ENCODE peak calls at places on chromosomes 16 and 17, in six cellular contexts. J is IMR-90, Y is mesenchymal stem cell, K is H9, A is trophoblast cell, M is H1. I is an unnamed sample. For H3K9me3, the result is how much of the 10 kb centered on the place peaks cover.

GRCh38 chr17:39604911-39605491 is 2.7 kb downstream of the NEUROD2 start:
- DNase-seq in Y (no peak), J (no peak), A (no peak), M (peak), K (peak), I (no peak)

GRCh38 chr17:8851600-8851999 is 15.9 kb downstream of the PIK3R6 start:
- DNase-seq in Y (no peak), M (no peak), A (no peak), J (no peak), K (peak), I (no peak)

GRCh38 chr16:30351586-30352419 is 3.3 kb downstream of the CD2BP2 start:
- DNase-seq in K (no peak), A (no peak), Y (no peak), J (peak), M (no peak), I (no peak)

GRCh38 chr17:77437017-77437416 is 296.2 kb downstream of the SEC14L1 start:
- DNase-seq in Y (peak), A (no peak), M (no peak), J (peak), K (no peak), I (no peak)

GRCh38 chr16:5412721-5413120 is 315.1 kb upstream of the EEF2KMT start:
- DNase-seq in A (no peak), M (peak), K (peak), Y (no peak), J (no peak), I (no peak)

GRCh38 chr16:6496996-6497395 is 835.6 kb upstream of the RBFOX1 start:
- DNase-seq in M (no peak), J (no peak), A (no peak), K (no peak), Y (no peak), I (no peak)

GRCh38 chr17:17215575-17215974 is 9.4 kb upstream of the PLD6 start:
- DNase-seq in J (no peak), Y (no peak), K (no peak), M (no peak), A (no peak), I (no peak)

GRCh38 chr17:49226771-49227435 is 3.7 kb downstream of the PHOSPHO1 start:
- DNase-seq in J (no peak), Y (no peak), K (no peak), M (no peak), A (no peak), I (no peak)

GRCh38 chr17:8941980-8942617 is 23.4 kb downstream of the PIK3R5 start:
- DNase-seq in J (no peak), M (no peak), K (peak), A (no peak), Y (no peak), I (no peak)

GRCh38 chr17:28916302-28916934 is 13.5 kb upstream of the DHRS13 start:
- DNase-seq in J (peak), M (no peak), A (peak), K (no peak), Y (peak), I (no peak)

GRCh38 chr17:2883544-2884203 is 87.4 kb downstream of the RAP1GAP2 start:
- DNase-seq in M (no peak), Y (peak), A (no peak), J (peak), K (no peak), I (no peak)

GRCh38 chr16:87207509-87207908 is 109.7 kb downstream of the C16orf95 start:
- DNase-seq in M (no peak), Y (peak), J (peak), K (no peak), A (no peak), I (no peak)

GRCh38 chr16:67179421-67180080 is 4.2 kb downstream of the MATCAP1 start:
- DNase-seq in M (no peak), Y (no peak), A (no peak), J (no peak), K (peak), I (no peak)

GRCh38 chr17:31510273-31511175 is 119.0 kb downstream of the RAB11FIP4 start:
- DNase-seq in M (no peak), J (peak), Y (no peak), A (no peak), K (no peak), I (no peak)

GRCh38 chr17:35241520-35241919 is 1.4 kb upstream of the SLFN5 start:
- DNase-seq in J (no peak), M (no peak), K (peak), A (no peak), Y (no peak), I (no peak)

GRCh38 chr17:3639981-3640596 is 3.5 kb downstream of the CTNS start:
- DNase-seq in K (no peak), J (peak), Y (no peak), M (no peak), A (no peak), I (no peak)

GRCh38 chr16:11224894-11225676 is 30.9 kb downstream of the SOCS1 start:
- DNase-seq in J (peak), Y (peak), M (no peak), A (no peak), K (no peak), I (no peak)

GRCh38 chr16:64121473-64121872 is 1000.4 kb downstream of the CDH11 start:
- DNase-seq in J (peak), K (no peak), Y (peak), M (no peak), A (no peak), I (no peak)

GRCh38 chr17:11555530-11555929 is 42.7 kb upstream of the DNAH9 start:
- DNase-seq in K (no peak), A (no peak), M (no peak), Y (no peak), J (no peak), I (no peak)

GRCh38 chr16:12211870-12212690 is 235.5 kb downstream of the SNX29 start:
- DNase-seq in K (no peak), A (no peak), M (no peak), Y (no peak), J (no peak), I (no peak)

GRCh38 chr17:66405836-66406679 is 103.6 kb downstream of the PRKCA start:
- DNase-seq in J (no peak), K (no peak), A (no peak), M (no peak), Y (no peak), I (no peak)

GRCh38 chr17:66403846-66404597 is 101.6 kb downstream of the PRKCA start:
- DNase-seq in Y (peak), J (peak), K (no peak), M (no peak), A (no peak), I (no peak)

GRCh38 chr17:50918933-50919296 is 52.8 kb upstream of the TOB1 start:
- DNase-seq in K (no peak), J (peak), Y (peak), M (no peak), A (no peak), I (no peak)

GRCh38 chr16:1632638-1632970 is 20.4 kb downstream of the CRAMP1 start:
- DNase-seq in J (no peak), Y (no peak), K (no peak), A (no peak), M (no peak), I (no peak)

GRCh38 chr17:74454197-74455024 is 12.0 kb upstream of the CD300A start:
- DNase-seq in J (peak), A (peak), K (peak), M (peak), Y (peak), I (peak)

GRCh38 chr17:48153711-48154642 is 46.4 kb downstream of the SNX11 start:
- DNase-seq in Y (peak), A (no peak), J (peak), K (peak), M (no peak), I (no peak)

GRCh38 chr17:1174490-1174889 is 5.3 kb downstream of the ABR start:
- DNase-seq in Y (no peak), K (no peak), M (no peak), J (no peak), A (no peak), I (no peak)

GRCh38 chr16:49023095-49023494 is 258.5 kb downstream of the CBLN1 start:
- DNase-seq in Y (no peak), A (no peak), K (no peak), M (no peak), J (peak), I (no peak)

GRCh38 chr16:35565626-35566025 is 2106.2 kb downstream of the TP53TG3F start:
- DNase-seq in J (no peak), A (no peak), Y (no peak), K (no peak), M (no peak), I (no peak)

GRCh38 chr16:35564889-35565288 is 2105.5 kb downstream of the TP53TG3F start:
- DNase-seq in Y (no peak), M (no peak), K (no peak), J (no peak), A (no peak), I (no peak)

GRCh38 chr16:35562919-35563318 is 2103.5 kb downstream of the TP53TG3F start:
- DNase-seq in K (no peak), Y (no peak), A (no peak), J (no peak), M (no peak), I (no peak)

GRCh38 chr16:35562471-35562870 is 2103.1 kb downstream of the TP53TG3F start:
- DNase-seq in M (no peak), A (no peak), K (no peak), J (no peak), Y (no peak), I (no peak)

GRCh38 chr16:35564148-35564547 is 2104.7 kb downstream of the TP53TG3F start:
- DNase-seq in J (no peak), Y (no peak), K (no peak), A (no peak), M (no peak), I (no peak)
- H3K9me3 ChIP-seq in J (under half), Y (under half), K (half or more), A (under half), M (half or more), I (under half)

GRCh38 chr17:44769230-44769629 is 10.4 kb downstream of the ADAM11 start:
- DNase-seq in J (no peak), M (no peak), Y (no peak), K (no peak), A (no peak), I (no peak)

GRCh38 chr17:44767493-44767892 is 8.7 kb downstream of the ADAM11 start:
- DNase-seq in Y (no peak), J (no peak), K (peak), A (no peak), M (no peak), I (no peak)

GRCh38 chr17:44769647-44770084 is 10.9 kb downstream of the ADAM11 start:
- DNase-seq in K (no peak), M (no peak), A (no peak), J (no peak), Y (no peak), I (no peak)

GRCh38 chr17:44770526-44770925 is 11.7 kb downstream of the ADAM11 start:
- DNase-seq in M (no peak), A (no peak), J (no peak), K (no peak), Y (no peak), I (no peak)

DNA sequence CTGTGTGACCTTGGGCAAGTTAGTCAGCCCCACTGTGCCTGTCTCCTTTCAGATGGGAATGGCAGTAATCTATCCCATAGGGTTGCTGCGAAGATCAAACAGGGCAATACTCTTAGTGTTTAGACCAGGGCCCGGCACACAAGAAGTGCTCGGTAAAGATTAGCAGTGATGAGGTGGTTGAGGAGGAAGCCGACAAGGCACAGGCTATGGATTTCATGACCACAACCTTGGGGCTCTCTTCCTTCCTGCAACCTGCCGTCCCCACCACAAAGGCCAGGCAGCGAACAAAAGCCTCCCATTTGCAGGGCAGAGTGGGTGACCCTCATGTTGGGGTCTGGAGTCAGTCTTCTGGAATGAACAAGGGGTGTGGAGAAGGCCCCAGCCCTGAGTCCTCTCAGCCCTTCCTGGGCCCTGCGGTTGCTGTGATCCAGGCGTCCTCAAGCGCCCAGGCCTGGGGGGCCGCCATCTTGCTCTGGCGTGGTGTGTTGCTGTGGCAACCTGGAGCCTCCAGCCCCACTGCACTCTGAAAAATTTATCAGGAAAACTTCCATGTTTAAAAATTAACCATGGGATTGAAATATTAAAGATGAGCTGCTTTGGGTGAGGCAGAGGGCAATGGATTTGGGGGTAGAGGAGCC is 9.8 kb downstream of the ADAM11 start:
- DNase-seq in K (no peak), A (no peak), M (no peak), J (no peak), Y (no peak), I (no peak)
- H3K23ac ChIP-seq in K (no peak), A (no peak), M (no peak), J (no peak), Y (no peak), I (no peak)

GRCh38 chr16:75169899-75170405 is 21.6 kb downstream of the ZFP1 start:
- DNase-seq in J (no peak), Y (no peak), A (no peak), K (no peak), M (no peak), I (no peak)
- H3K9me3 ChIP-seq in J (half or more), Y (half or more), A (under half), K (half or more), M (half or more), I (half or more)

DNA sequence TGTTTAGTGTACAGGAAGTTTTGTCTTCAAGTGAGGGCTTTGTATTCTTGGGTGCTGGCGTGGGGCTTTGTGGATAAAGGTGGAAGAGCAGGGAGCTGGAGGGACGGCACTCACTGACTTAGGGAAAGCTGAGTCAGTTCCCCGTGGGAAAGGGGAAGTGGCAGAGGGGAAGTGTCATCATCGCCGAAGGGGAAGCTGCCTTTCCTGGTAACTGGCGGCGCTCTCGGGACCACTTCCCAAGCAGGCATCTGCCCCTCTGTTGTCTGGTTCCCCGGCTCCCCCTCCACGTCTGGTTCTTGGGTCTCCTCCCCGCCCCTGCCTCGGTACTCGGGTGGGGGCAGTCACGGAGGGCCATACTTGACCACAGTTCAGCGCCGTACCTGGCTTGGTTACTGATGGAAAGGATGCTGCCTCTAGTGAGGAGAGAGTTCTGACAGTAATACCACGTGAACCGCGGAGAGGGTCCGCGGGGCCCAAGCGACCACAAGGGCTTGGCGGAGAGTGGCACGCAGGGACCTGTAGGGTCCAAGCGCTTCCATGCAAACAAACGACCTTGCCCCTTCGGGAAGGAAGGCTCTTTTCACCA is 9.0 kb downstream of the KDM6B start:
- DNase-seq in Y (peak), K (peak), J (peak), A (peak), M (peak), I (no peak)
- H3K23ac ChIP-seq in Y (peak), K (no peak), J (peak), A (peak), M (no peak), I (peak)

GRCh38 chr16:3285131-3285530 is 1.8 kb downstream of the ZNF263 start:
- DNase-seq in A (no peak), Y (no peak), J (no peak), M (no peak), K (no peak), I (no peak)
- H3K9me3 ChIP-seq in A (under half), Y (under half), J (under half), M (under half), K (under half), I (under half)

I was measured in neuronal stem cell.